ENCODE peak calls at places on chromosomes 7 and 10, in six cellular contexts. B is GM23338, Q is K562, T is A549, H is HCT116, X is Panc1. R is an unnamed sample.

GRCh38 chr10:76649723-76650127 is 987.9 kb downstream of the KCNMA1 start:
- DNase-seq in H (no peak), B (no peak), Q (no peak), X (no peak), T (no peak), R (no peak)

GRCh38 chr10:28879875-28880381 is 202.6 kb downstream of the BAMBI start:
- DNase-seq in H (no peak), X (no peak), Q (no peak), B (no peak), T (no peak), R (no peak)

GRCh38 chr10:109895095-109895818 is 28.1 kb downstream of the XPNPEP1 start:
- DNase-seq in B (no peak), H (no peak), X (no peak), Q (no peak), T (no peak), R (no peak)

GRCh38 chr7:106823631-106824030 is 41.5 kb upstream of the PIK3CG start:
- DNase-seq in H (peak), Q (no peak), B (no peak), T (no peak), X (no peak), R (no peak)

GRCh38 chr10:73860050-73860491 is 14.3 kb downstream of the CAMK2G start:
- DNase-seq in X (no peak), Q (no peak), H (no peak), T (no peak), B (no peak), R (no peak)

GRCh38 chr7:128197586-128197985 is 43.5 kb upstream of the LEP start:
- DNase-seq in Q (no peak), H (no peak), X (no peak), T (no peak), B (no peak), R (no peak)

GRCh38 chr10:21055339-21056135 is 158.4 kb upstream of the NEBL start:
- DNase-seq in Q (no peak), H (no peak), X (no peak), T (no peak), B (no peak), R (no peak)

GRCh38 chr10:71461457-71461856 is 64.7 kb downstream of the CDH23 start:
- DNase-seq in B (no peak), Q (no peak), T (no peak), H (no peak), X (no peak), R (no peak)

GRCh38 chr10:4699950-4700730 is 125.9 kb upstream of the AKR1E2 start:
- DNase-seq in B (no peak), Q (no peak), H (no peak), X (no peak), T (no peak), R (no peak)

GRCh38 chr7:143429770-143430698 is 13.2 kb upstream of the TAS2R60 start:
- DNase-seq in X (no peak), Q (no peak), B (no peak), H (no peak), T (no peak), R (no peak)

GRCh38 chr7:100065452-100066186 is 15.9 kb downstream of the ZNF3 start:
- DNase-seq in H (no peak), T (no peak), X (no peak), Q (peak), B (no peak), R (no peak)

GRCh38 chr10:33005322-33006282 is 47.6 kb upstream of the ITGB1 start:
- DNase-seq in X (peak), B (peak), T (peak), H (peak), Q (peak), R (peak)

GRCh38 chr7:43505412-43505811 is 77.5 kb upstream of the STK17A start:
- DNase-seq in H (no peak), X (no peak), B (no peak), Q (no peak), T (no peak), R (no peak)

GRCh38 chr7:23394828-23395227 is 75.5 kb downstream of the IGF2BP3 start:
- DNase-seq in B (no peak), H (no peak), X (no peak), Q (no peak), T (no peak), R (no peak)

GRCh38 chr10:48935141-48935540 is 4.5 kb downstream of the LRRC18 start:
- DNase-seq in B (peak), H (no peak), T (no peak), X (no peak), Q (no peak), R (no peak)

GRCh38 chr10:1150638-1150955 is 94.4 kb downstream of the WDR37 start:
- DNase-seq in Q (no peak), B (no peak), T (no peak), X (no peak), H (no peak), R (no peak)

GRCh38 chr7:39265912-39266591 is 288.3 kb downstream of the POU6F2 start:
- DNase-seq in H (no peak), Q (no peak), B (peak), T (no peak), X (no peak), R (no peak)

GRCh38 chr10:35641430-35642015 is 573 bp downstream of the FZD8 start:
- DNase-seq in Q (peak), X (no peak), H (no peak), T (peak), B (peak), R (no peak)

GRCh38 chr7:39421251-39421650 is 145.0 kb upstream of the YAE1 start:
- DNase-seq in T (no peak), H (no peak), B (no peak), X (no peak), Q (no peak), R (no peak)

GRCh38 chr7:82559203-82559805 is 115.7 kb upstream of the CACNA2D1 start:
- DNase-seq in B (peak), T (peak), H (no peak), X (no peak), Q (no peak), R (no peak)

GRCh38 chr10:48543445-48543844 is 61.4 kb downstream of the ARHGAP22 start:
- DNase-seq in T (no peak), B (no peak), X (no peak), Q (no peak), H (no peak), R (no peak)

GRCh38 chr7:87416682-87417587 is 58.5 kb downstream of the ABCB4 start:
- DNase-seq in H (peak), B (peak), T (no peak), Q (peak), X (peak), R (peak)

GRCh38 chr7:25805027-25805687 is 346.8 kb upstream of the NFE2L3 start:
- DNase-seq in X (no peak), B (no peak), T (no peak), Q (no peak), H (no peak), R (no peak)

GRCh38 chr7:26182283-26182682 is 18.3 kb downstream of the HNRNPA2B1 start:
- DNase-seq in T (no peak), B (no peak), H (no peak), X (no peak), Q (no peak), R (peak)

GRCh38 chr10:116240551-116240950 is 32.5 kb downstream of the GFRA1 start:
- DNase-seq in B (no peak), H (no peak), X (no peak), T (no peak), Q (no peak), R (no peak)

GRCh38 chr10:57917019-57917418 is 350.7 kb downstream of the IPMK start:
- DNase-seq in H (no peak), T (no peak), B (no peak), Q (no peak), X (no peak), R (no peak)

GRCh38 chr10:69780070-69780469 is 21.6 kb upstream of the COL13A1 start:
- DNase-seq in X (no peak), T (no peak), H (no peak), Q (no peak), B (no peak), R (no peak)

GRCh38 chr10:2137549-2138174 is 400.3 kb upstream of the ADARB2 start:
- DNase-seq in X (no peak), T (peak), Q (peak), H (no peak), B (peak), R (no peak)

GRCh38 chr10:131915484-131915883 is 14.7 kb downstream of the PPP2R2D start:
- DNase-seq in T (no peak), Q (no peak), B (no peak), X (no peak), H (no peak), R (no peak)

GRCh38 chr7:71535616-71536015 is 403.7 kb downstream of the GALNT17 start:
- DNase-seq in T (no peak), Q (no peak), H (no peak), B (no peak), X (no peak), R (no peak)

GRCh38 chr10:45580371-45580770 is 92.2 kb downstream of the ZFAND4 start:
- DNase-seq in H (no peak), B (no peak), Q (peak), X (no peak), T (no peak), R (no peak)

DNA sequence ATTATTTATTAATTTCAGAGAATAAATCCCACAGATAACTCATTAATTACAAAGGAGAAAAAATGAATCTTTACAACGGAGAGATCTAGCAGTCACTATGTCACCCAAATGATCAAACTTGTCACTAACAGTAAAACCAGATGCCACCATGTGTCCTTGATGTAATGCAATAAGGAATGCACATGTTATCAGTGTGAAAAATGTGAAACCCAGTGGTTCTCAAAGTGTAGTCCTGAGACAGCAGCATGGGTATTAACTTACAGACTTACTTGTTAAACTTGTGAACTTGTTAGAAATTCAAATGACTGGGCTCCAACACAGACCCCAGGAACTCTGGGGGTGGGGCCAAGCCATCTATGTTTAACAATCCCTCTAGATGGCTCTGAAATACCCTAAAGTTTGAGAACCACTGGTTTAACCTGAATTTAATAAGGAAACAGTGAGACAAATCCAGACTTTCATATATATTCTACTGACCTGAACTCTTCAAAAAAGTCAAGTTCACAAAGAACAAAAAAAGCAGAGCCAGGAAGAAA is 77.4 kb downstream of the RNLS start:
- DNase-seq in Q (no peak), T (no peak), X (no peak), B (peak), H (no peak), R (no peak)
- TF ChIP-seq REST in Q (no peak), T (no peak), X (no peak), B (no peak), H (no peak), R (no peak)

GRCh38 chr10:91652364-91652763 is 19.5 kb upstream of the PPP1R3C start:
- DNase-seq in H (peak), B (no peak), X (no peak), Q (no peak), T (peak), R (no peak)
- TF ChIP-seq REST in H (no peak), B (no peak), X (no peak), Q (no peak), T (no peak), R (no peak)

DNA sequence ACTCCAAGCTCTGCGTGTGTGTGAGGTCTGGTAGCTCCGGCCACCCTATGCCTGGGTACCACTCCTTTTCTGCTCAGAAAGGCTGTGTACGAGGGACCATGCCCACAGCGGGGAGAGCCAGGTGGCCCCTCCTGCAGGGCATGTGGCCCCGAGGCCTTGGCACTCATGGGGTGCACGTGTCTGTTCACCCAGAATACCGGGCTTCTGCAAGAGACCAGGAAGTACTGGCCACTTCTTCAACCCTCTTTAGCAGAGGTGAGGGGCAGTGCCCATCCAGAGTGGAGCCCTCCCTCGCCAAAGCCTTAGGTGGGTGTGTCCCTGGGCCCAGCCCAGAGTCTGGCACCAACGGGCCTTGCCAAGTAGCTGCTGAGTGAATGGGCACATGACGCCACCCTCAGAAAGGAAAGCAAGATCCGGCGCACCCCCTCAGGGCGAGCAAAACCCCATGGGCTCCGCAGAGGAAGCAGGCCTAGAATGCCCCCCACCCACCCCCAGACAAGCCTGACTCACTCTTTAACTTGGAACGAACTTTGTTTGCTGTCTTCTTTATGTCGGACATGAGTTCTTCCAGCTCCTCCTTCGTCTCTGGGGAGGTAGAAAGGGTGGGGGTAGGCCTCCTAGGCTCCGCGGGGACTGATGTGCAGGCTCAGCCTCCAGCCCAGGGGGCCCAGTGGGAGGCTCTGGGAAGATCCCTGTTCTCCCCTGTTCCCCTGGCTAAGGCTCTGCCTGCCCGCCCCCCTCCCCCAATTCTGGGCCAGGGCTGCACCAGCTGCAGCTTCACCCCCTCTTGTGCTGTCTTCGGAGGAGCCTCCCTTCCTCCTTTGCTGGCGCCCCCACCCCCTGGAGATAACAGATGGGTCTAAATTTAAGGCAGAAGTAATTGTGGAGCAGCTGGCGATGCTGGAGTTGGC is 14.6 kb downstream of the STX1A start:
- DNase-seq in X (peak), Q (no peak), B (no peak), T (peak), H (no peak), R (no peak)
- TF ChIP-seq REST in X (no peak), Q (no peak), B (no peak), T (no peak), H (no peak), R (no peak)

DNA sequence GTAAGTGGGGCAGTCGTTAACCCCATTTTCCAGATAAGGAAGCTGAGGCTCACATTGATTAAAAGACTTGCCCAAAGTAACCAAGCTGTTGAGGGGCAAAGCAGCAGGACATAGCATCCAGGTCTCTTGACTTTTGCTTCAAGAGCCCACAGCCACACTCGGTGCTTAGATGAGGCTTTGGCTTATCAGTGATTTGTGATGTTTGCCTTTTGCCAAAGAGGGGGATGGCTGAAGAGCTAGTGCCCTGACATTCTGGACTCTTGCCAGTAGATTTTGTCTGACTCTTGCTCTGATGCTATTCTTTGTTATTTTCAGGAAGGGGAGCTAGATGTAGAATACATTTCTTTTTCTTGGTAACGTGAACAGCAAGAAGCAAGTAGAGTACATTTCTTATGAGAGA is 180.2 kb upstream of the BMPER start:
- DNase-seq in H (no peak), B (no peak), X (no peak), T (no peak), Q (no peak), R (no peak)
- TF ChIP-seq REST in H (no peak), B (no peak), X (no peak), T (no peak), Q (no peak), R (no peak)

GRCh38 chr7:129778770-129779601 is 167.5 kb downstream of the NRF1 start:
- DNase-seq in T (peak), Q (peak), X (no peak), B (no peak), H (no peak), R (no peak)
- TF ChIP-seq REST in T (no peak), Q (no peak), X (no peak), B (no peak), H (no peak), R (no peak)

GRCh38 chr7:113267271-113267670 is 148.9 kb upstream of the SMIM30 start:
- DNase-seq in B (no peak), T (no peak), Q (no peak), H (no peak), X (no peak), R (no peak)

GRCh38 chr7:113268757-113269156 is 150.4 kb upstream of the SMIM30 start:
- DNase-seq in X (no peak), Q (no peak), H (no peak), B (no peak), T (no peak), R (no peak)

GRCh38 chr7:113267885-113268284 is 149.5 kb upstream of the SMIM30 start:
- DNase-seq in X (no peak), Q (no peak), B (no peak), H (no peak), T (no peak), R (no peak)

DNA sequence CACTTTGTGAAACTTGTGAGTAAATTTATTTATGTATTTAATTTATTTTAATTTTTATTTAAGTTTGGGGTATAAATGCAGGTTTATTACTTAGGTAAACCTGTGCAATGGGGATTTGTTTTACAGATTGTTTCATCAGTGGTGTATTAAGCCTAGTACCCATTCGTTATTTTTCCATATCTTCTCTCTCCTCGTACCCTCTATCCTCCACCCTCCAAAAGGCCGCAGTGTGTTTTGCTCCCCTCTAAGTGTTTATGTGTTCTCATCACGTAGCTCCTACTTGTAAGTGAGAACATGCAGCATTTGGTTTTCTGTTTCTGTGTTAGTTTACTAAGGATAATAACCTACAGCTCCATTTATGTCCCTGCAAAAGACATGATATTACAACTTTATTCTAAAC is 145.4 kb upstream of the SMIM30 start:
- DNase-seq in X (no peak), B (no peak), H (no peak), T (no peak), Q (peak), R (no peak)
- TF ChIP-seq REST in X (no peak), B (no peak), H (no peak), T (no peak), Q (no peak), R (no peak)

R was measured in HL-60.